ENCODE peak calls at places on chromosomes 4 and X, in seven cellular contexts. W, U, Q, A, L, M and R are unnamed samples.

GRCh38 chrX:19566359-19567141 is 51.2 kb upstream of the MAP3K15 start:
- DNase-seq in W (peak; percentile 36), U (no peak), Q (no peak), A (peak; percentile 84), L (no peak), M (no peak), R (peak; percentile 14)

GRCh38 chr4:7863911-7864681 is 75.6 kb downstream of the AFAP1 start:
- DNase-seq in W (no peak), U (no peak), Q (peak; percentile 25), A (no peak), L (no peak), M (no peak), R (peak; percentile 5)

GRCh38 chr4:145938618-145939177 is at the start of gene ZNF827:
- DNase-seq in W (peak; percentile 57), U (peak; percentile 57), Q (peak; percentile 90), A (peak; percentile 85), L (peak; percentile 55), M (peak; percentile 47), R (peak; percentile 79)

GRCh38 chrX:22666441-22666840 is 333.3 kb upstream of the DDX53 start:
- DNase-seq in W (peak; percentile 6), U (no peak), Q (no peak), A (peak; percentile 60), L (no peak), M (no peak), R (no peak)

GRCh38 chr4:121307441-121308327 is 73.1 kb downstream of the QRFPR start:
- DNase-seq in W (no peak), U (peak; percentile 41), Q (no peak), A (peak; percentile 79), L (no peak), M (no peak), R (peak; percentile 33)

GRCh38 chr4:10461091-10461849 is 4.0 kb upstream of the ZNF518B start:
- DNase-seq in W (peak; percentile 71), U (no peak), Q (no peak), A (peak; percentile 85), L (no peak), M (peak; percentile 67), R (peak; percentile 80)

GRCh38 chr4:181264908-181265307 is 978.3 kb upstream of the TENM3 start:
- DNase-seq in W (no peak), U (no peak), Q (no peak), A (no peak), L (no peak), M (no peak), R (no peak)

GRCh38 chrX:11472381-11472780 is 179.2 kb downstream of the AMELX start:
- DNase-seq in W (no peak), U (no peak), Q (no peak), A (no peak), L (no peak), M (no peak), R (no peak)

GRCh38 chr4:111821342-111821741 is 323.9 kb upstream of the FAM241A start:
- DNase-seq in W (no peak), U (no peak), Q (no peak), A (no peak), L (no peak), M (no peak), R (no peak)

GRCh38 chrX:85084770-85085393 is 81.2 kb downstream of the APOOL start:
- DNase-seq in W (peak; percentile 8), U (peak; percentile 12), Q (no peak), A (peak; percentile 40), L (no peak), M (no peak), R (peak; percentile 36)

GRCh38 chrX:129772796-129773431 is 6.8 kb upstream of the SASH3 start:
- DNase-seq in W (peak; percentile 91), U (no peak), Q (peak; percentile 90), A (no peak), L (peak; percentile 5), M (no peak), R (peak; percentile 83)

GRCh38 chr4:187811586-187811985 is 184.0 kb upstream of the ZFP42 start:
- DNase-seq in W (no peak), U (no peak), Q (no peak), A (no peak), L (no peak), M (no peak), R (no peak)

GRCh38 chrX:118554511-118554910 is 58.9 kb downstream of the DOCK11 start:
- DNase-seq in W (no peak), U (no peak), Q (no peak), A (no peak), L (no peak), M (no peak), R (no peak)

GRCh38 chrX:41824551-41824950 is 98.8 kb downstream of the CASK start:
- DNase-seq in W (no peak), U (peak; percentile 22), Q (no peak), A (peak; percentile 30), L (no peak), M (no peak), R (no peak)

GRCh38 chr4:89757154-89757723 is 79.7 kb downstream of the SNCA start:
- DNase-seq in W (no peak), U (no peak), Q (no peak), A (no peak), L (no peak), M (no peak), R (no peak)

GRCh38 chrX:24395775-24396174 is 35.3 kb downstream of the SUPT20HL1 start:
- DNase-seq in W (peak; percentile 18), U (peak; percentile 61), Q (no peak), A (peak; percentile 82), L (no peak), M (peak; percentile 34), R (peak; percentile 61)

GRCh38 chr4:19256823-19257222 is 994.9 kb upstream of the SLIT2 start:
- DNase-seq in W (no peak), U (no peak), Q (no peak), A (no peak), L (no peak), M (no peak), R (no peak)

GRCh38 chr4:7803992-7804758 is 135.5 kb downstream of the AFAP1 start:
- DNase-seq in W (peak; percentile 57), U (peak; percentile 81), Q (peak; percentile 97), A (peak; percentile 88), L (peak; percentile 50), M (peak; percentile 85), R (peak; percentile 64)

GRCh38 chr4:26432419-26432818 is 57.9 kb downstream of the CCKAR start:
- DNase-seq in W (no peak), U (no peak), Q (no peak), A (no peak), L (no peak), M (no peak), R (no peak)

GRCh38 chrX:72304877-72305276 is 837 bp downstream of the CITED1 start:
- DNase-seq in W (no peak), U (no peak), Q (no peak), A (no peak), L (no peak), M (no peak), R (no peak)

GRCh38 chr4:94472056-94472826 is 20.5 kb downstream of the PDLIM5 start:
- DNase-seq in W (no peak), U (no peak), Q (no peak), A (peak; percentile 74), L (no peak), M (no peak), R (no peak)

GRCh38 chr4:46389301-46389761 is 597 bp downstream of the GABRA2 start:
- DNase-seq in W (no peak), U (no peak), Q (no peak), A (peak; percentile 25), L (peak; percentile 24), M (peak; percentile 11), R (no peak)

GRCh38 chr4:88070031-88070430 is 62.6 kb downstream of the PKD2 start:
- DNase-seq in W (no peak), U (no peak), Q (no peak), A (no peak), L (no peak), M (no peak), R (no peak)

GRCh38 chrX:40843643-40844042 is 108.3 kb upstream of the MED14 start:
- DNase-seq in W (no peak), U (no peak), Q (no peak), A (no peak), L (no peak), M (no peak), R (no peak)

GRCh38 chrX:139201924-139202323 is 328.6 kb upstream of the F9 start:
- DNase-seq in W (no peak), U (no peak), Q (no peak), A (no peak), L (no peak), M (no peak), R (no peak)

GRCh38 chr4:14831447-14831846 is 170.8 kb upstream of the CPEB2 start:
- DNase-seq in W (no peak), U (peak; percentile 4), Q (no peak), A (no peak), L (no peak), M (no peak), R (no peak)

GRCh38 chrX:76029385-76029784 is 143.5 kb upstream of the PBDC1 start:
- DNase-seq in W (no peak), U (no peak), Q (no peak), A (no peak), L (no peak), M (no peak), R (no peak)

GRCh38 chrX:69133561-69134542 is 31.4 kb downstream of the PJA1 start:
- DNase-seq in W (no peak), U (peak; percentile 70), Q (no peak), A (peak; percentile 84), L (no peak), M (no peak), R (no peak)